ENCODE peak calls at places on chromosomes 2 and 18, in nine cellular contexts. One of them, this sample, is unnamed.
A peak's percentile ranks its signal among the peaks of the same experiment; 100 is the strongest.

GRCh38 chr2:161981679-161982300 is 92.2 kb downstream of the DPP4 start:
- DNase-seq in NCI-H345: no peak
- DNase-seq in A172: no peak
- DNase-seq in A549: no peak
- DNase-seq in H9: no peak
- DNase-seq in iris pigment epithelial cell: no peak
- DNase-seq in heart right ventricle: no peak
- DNase-seq in AG10803: no peak
- DNase-seq in GM12891: no peak
- DNase-seq in this sample: no peak

GRCh38 chr2:41722668-41723369 is 325.0 kb upstream of the PKDCC start:
- DNase-seq in NCI-H345: peak; percentile 67
- DNase-seq in A172: no peak
- DNase-seq in A549: no peak
- DNase-seq in H9: no peak
- DNase-seq in iris pigment epithelial cell: peak; percentile 91
- DNase-seq in heart right ventricle: peak; percentile 45
- DNase-seq in AG10803: peak; percentile 12
- DNase-seq in GM12891: no peak
- DNase-seq in this sample: no peak

GRCh38 chr2:127901339-127902072 is 15.8 kb upstream of the AMMECR1L start:
- DNase-seq in NCI-H345: no peak
- DNase-seq in A172: no peak
- DNase-seq in A549: no peak
- DNase-seq in H9: no peak
- DNase-seq in iris pigment epithelial cell: no peak
- DNase-seq in heart right ventricle: peak; percentile 75
- DNase-seq in AG10803: peak; percentile 16
- DNase-seq in GM12891: no peak
- DNase-seq in this sample: no peak

GRCh38 chr18:56196495-56197225 is 441.7 kb downstream of the TXNL1 start:
- DNase-seq in NCI-H345: no peak
- DNase-seq in A172: no peak
- DNase-seq in A549: no peak
- DNase-seq in H9: no peak
- DNase-seq in iris pigment epithelial cell: peak; percentile 50
- DNase-seq in heart right ventricle: no peak
- DNase-seq in AG10803: no peak
- DNase-seq in GM12891: no peak
- DNase-seq in this sample: no peak

GRCh38 chr2:109475531-109476210 is 138.1 kb downstream of the SEPTIN10 start:
- DNase-seq in NCI-H345: no peak
- DNase-seq in A172: peak; percentile 25
- DNase-seq in A549: no peak
- DNase-seq in H9: no peak
- DNase-seq in iris pigment epithelial cell: peak; percentile 77
- DNase-seq in heart right ventricle: no peak
- DNase-seq in AG10803: peak; percentile 79
- DNase-seq in GM12891: no peak
- DNase-seq in this sample: no peak

GRCh38 chr18:76494181-76494540 is 881 bp downstream of the ZNF516 start:
- DNase-seq in NCI-H345: peak; percentile 58
- DNase-seq in A172: no peak
- DNase-seq in A549: peak; percentile 21
- DNase-seq in H9: no peak
- DNase-seq in iris pigment epithelial cell: peak; percentile 51
- DNase-seq in heart right ventricle: no peak
- DNase-seq in AG10803: peak; percentile 35
- DNase-seq in GM12891: no peak
- DNase-seq in this sample: peak; percentile 79

GRCh38 chr2:159613515-159614336 is 2.6 kb downstream of the BAZ2B start:
- DNase-seq in NCI-H345: no peak
- DNase-seq in A172: peak; percentile 40
- DNase-seq in A549: no peak
- DNase-seq in H9: no peak
- DNase-seq in iris pigment epithelial cell: peak; percentile 41
- DNase-seq in heart right ventricle: no peak
- DNase-seq in AG10803: peak; percentile 23
- DNase-seq in GM12891: no peak
- DNase-seq in this sample: no peak

GRCh38 chr2:226609361-226609760 is 190.3 kb downstream of the IRS1 start:
- DNase-seq in NCI-H345: no peak
- DNase-seq in A172: no peak
- DNase-seq in A549: no peak
- DNase-seq in H9: no peak
- DNase-seq in iris pigment epithelial cell: peak; percentile 94
- DNase-seq in heart right ventricle: no peak
- DNase-seq in AG10803: peak; percentile 85
- DNase-seq in GM12891: no peak
- DNase-seq in this sample: no peak

GRCh38 chr18:37537868-37538525 is 27.6 kb downstream of the CELF4 start:
- DNase-seq in NCI-H345: peak; percentile 58
- DNase-seq in A172: peak; percentile 40
- DNase-seq in A549: peak; percentile 66
- DNase-seq in H9: peak; percentile 89
- DNase-seq in iris pigment epithelial cell: peak; percentile 51
- DNase-seq in heart right ventricle: peak; percentile 72
- DNase-seq in AG10803: peak; percentile 59
- DNase-seq in GM12891: peak; percentile 80
- DNase-seq in this sample: peak; percentile 86

GRCh38 chr2:43059183-43059897 is 167.1 kb downstream of the ZFP36L2 start:
- DNase-seq in NCI-H345: peak; percentile 75
- DNase-seq in A172: peak; percentile 97
- DNase-seq in A549: no peak
- DNase-seq in H9: no peak
- DNase-seq in iris pigment epithelial cell: peak; percentile 99
- DNase-seq in heart right ventricle: peak; percentile 92
- DNase-seq in AG10803: peak; percentile 97
- DNase-seq in GM12891: peak; percentile 47
- DNase-seq in this sample: no peak

GRCh38 chr2:231367178-231367577 is 28.3 kb upstream of the B3GNT7 start:
- DNase-seq in NCI-H345: no peak
- DNase-seq in A172: no peak
- DNase-seq in A549: no peak
- DNase-seq in H9: no peak
- DNase-seq in iris pigment epithelial cell: no peak
- DNase-seq in heart right ventricle: no peak
- DNase-seq in AG10803: no peak
- DNase-seq in GM12891: no peak
- DNase-seq in this sample: no peak

GRCh38 chr2:218883491-218884490 is 3.1 kb downstream of the WNT10A start:
- DNase-seq in NCI-H345: no peak
- DNase-seq in A172: no peak
- DNase-seq in A549: no peak
- DNase-seq in H9: no peak
- DNase-seq in iris pigment epithelial cell: peak; percentile 16
- DNase-seq in heart right ventricle: no peak
- DNase-seq in AG10803: no peak
- DNase-seq in GM12891: peak; percentile 54
- DNase-seq in this sample: peak; percentile 81

GRCh38 chr2:64262816-64263215 is 118.6 kb upstream of the PELI1 start:
- DNase-seq in NCI-H345: no peak
- DNase-seq in A172: no peak
- DNase-seq in A549: no peak
- DNase-seq in H9: peak; percentile 28
- DNase-seq in iris pigment epithelial cell: no peak
- DNase-seq in heart right ventricle: no peak
- DNase-seq in AG10803: no peak
- DNase-seq in GM12891: no peak
- DNase-seq in this sample: no peak

GRCh38 chr2:121038831-121039230 is 246.2 kb downstream of the TFCP2L1 start:
- DNase-seq in NCI-H345: peak; percentile 79
- DNase-seq in A172: peak; percentile 69
- DNase-seq in A549: peak; percentile 21
- DNase-seq in H9: peak; percentile 45
- DNase-seq in iris pigment epithelial cell: no peak
- DNase-seq in heart right ventricle: no peak
- DNase-seq in AG10803: no peak
- DNase-seq in GM12891: no peak
- DNase-seq in this sample: no peak

GRCh38 chr18:35618703-35619102 is 37.2 kb downstream of the GALNT1 start:
- DNase-seq in NCI-H345: no peak
- DNase-seq in A172: no peak
- DNase-seq in A549: no peak
- DNase-seq in H9: no peak
- DNase-seq in iris pigment epithelial cell: peak; percentile 24
- DNase-seq in heart right ventricle: no peak
- DNase-seq in AG10803: peak; percentile 31
- DNase-seq in GM12891: no peak
- DNase-seq in this sample: peak; percentile 52

GRCh38 chr18:48541026-48541746 is 2.4 kb downstream of the CTIF start:
- DNase-seq in NCI-H345: peak; percentile 54
- DNase-seq in A172: peak; percentile 10
- DNase-seq in A549: peak; percentile 44
- DNase-seq in H9: peak; percentile 66
- DNase-seq in iris pigment epithelial cell: peak; percentile 84
- DNase-seq in heart right ventricle: peak; percentile 73
- DNase-seq in AG10803: peak; percentile 87
- DNase-seq in GM12891: peak; percentile 46
- DNase-seq in this sample: peak; percentile 90

GRCh38 chr2:81234711-81235110 is 930.2 kb upstream of the LRRTM1 start:
- DNase-seq in NCI-H345: no peak
- DNase-seq in A172: no peak
- DNase-seq in A549: no peak
- DNase-seq in H9: no peak
- DNase-seq in iris pigment epithelial cell: no peak
- DNase-seq in heart right ventricle: no peak
- DNase-seq in AG10803: no peak
- DNase-seq in GM12891: no peak
- DNase-seq in this sample: no peak

This sample was measured in neural progenitor cell.